ENCODE peak calls at places on chromosomes 7 and 10, in seven cellular contexts. One of them, this sample, is unnamed.
A peak's percentile ranks its signal among the peaks of the same experiment; 100 is the strongest.

GRCh38 chr7:159195926-159196325 is 51.3 kb upstream of the VIPR2 start:
- DNase-seq in activated CD4-positive, CD25-positive, alpha-beta regulatory T cell: no peak
- DNase-seq in AG09319: no peak
- DNase-seq in activated CD4-positive, alpha-beta T cell treated with anti-CD3 and anti-CD28 coated beads, Interleukin-2, amount 10 ng/mL, durations not matched to agents 24 days and 14 days: peak; percentile 76
- DNase-seq in T-cell: no peak
- DNase-seq in fibroblast of mammary gland: no peak
- DNase-seq in stomach: no peak
- DNase-seq in this sample: no peak

GRCh38 chr10:131242007-131242406 is 69.5 kb downstream of the TCERG1L start:
- DNase-seq in activated CD4-positive, alpha-beta T cell treated with anti-CD3 and anti-CD28 coated beads, Interleukin-2, amount 10 ng/mL, durations not matched to agents 24 days and 14 days: peak; percentile 60
- DNase-seq in activated CD4-positive, CD25-positive, alpha-beta regulatory T cell: no peak
- DNase-seq in stomach: peak; percentile 36
- DNase-seq in AG09319: no peak
- DNase-seq in T-cell: no peak
- DNase-seq in fibroblast of mammary gland: no peak
- DNase-seq in this sample: no peak

GRCh38 chr10:131226831-131227740 is 84.4 kb downstream of the TCERG1L start:
- DNase-seq in AG09319: no peak
- DNase-seq in T-cell: no peak
- DNase-seq in fibroblast of mammary gland: no peak
- DNase-seq in activated CD4-positive, alpha-beta T cell treated with anti-CD3 and anti-CD28 coated beads, Interleukin-2, amount 10 ng/mL, durations not matched to agents 24 days and 14 days: no peak
- DNase-seq in activated CD4-positive, CD25-positive, alpha-beta regulatory T cell: no peak
- DNase-seq in stomach: no peak
- DNase-seq in this sample: no peak

GRCh38 chr10:6399241-6399701 is 180.8 kb downstream of the PRKCQ start:
- DNase-seq in T-cell: no peak
- DNase-seq in stomach: no peak
- DNase-seq in AG09319: no peak
- DNase-seq in activated CD4-positive, alpha-beta T cell treated with anti-CD3 and anti-CD28 coated beads, Interleukin-2, amount 10 ng/mL, durations not matched to agents 24 days and 14 days: no peak
- DNase-seq in activated CD4-positive, CD25-positive, alpha-beta regulatory T cell: no peak
- DNase-seq in fibroblast of mammary gland: no peak
- DNase-seq in this sample: peak; percentile 57

GRCh38 chr10:49409755-49410154 is 13.9 kb upstream of the DRGX start:
- DNase-seq in activated CD4-positive, CD25-positive, alpha-beta regulatory T cell: no peak
- DNase-seq in fibroblast of mammary gland: no peak
- DNase-seq in activated CD4-positive, alpha-beta T cell treated with anti-CD3 and anti-CD28 coated beads, Interleukin-2, amount 10 ng/mL, durations not matched to agents 24 days and 14 days: no peak
- DNase-seq in AG09319: no peak
- DNase-seq in stomach: no peak
- DNase-seq in T-cell: no peak
- DNase-seq in this sample: no peak

GRCh38 chr7:40815512-40815911 is 680.7 kb downstream of the SUGCT start:
- DNase-seq in activated CD4-positive, CD25-positive, alpha-beta regulatory T cell: no peak
- DNase-seq in fibroblast of mammary gland: peak; percentile 91
- DNase-seq in T-cell: no peak
- DNase-seq in stomach: no peak
- DNase-seq in AG09319: peak; percentile 77
- DNase-seq in activated CD4-positive, alpha-beta T cell treated with anti-CD3 and anti-CD28 coated beads, Interleukin-2, amount 10 ng/mL, durations not matched to agents 24 days and 14 days: no peak
- DNase-seq in this sample: peak; percentile 82

GRCh38 chr10:116828121-116828520 is 21.2 kb upstream of the ENO4 start:
- DNase-seq in fibroblast of mammary gland: no peak
- DNase-seq in AG09319: no peak
- DNase-seq in activated CD4-positive, alpha-beta T cell treated with anti-CD3 and anti-CD28 coated beads, Interleukin-2, amount 10 ng/mL, durations not matched to agents 24 days and 14 days: no peak
- DNase-seq in stomach: no peak
- DNase-seq in activated CD4-positive, CD25-positive, alpha-beta regulatory T cell: no peak
- DNase-seq in T-cell: no peak
- DNase-seq in this sample: no peak

GRCh38 chr7:131090188-131090587 is 237.5 kb upstream of the MKLN1 start:
- DNase-seq in AG09319: no peak
- DNase-seq in activated CD4-positive, alpha-beta T cell treated with anti-CD3 and anti-CD28 coated beads, Interleukin-2, amount 10 ng/mL, durations not matched to agents 24 days and 14 days: no peak
- DNase-seq in fibroblast of mammary gland: no peak
- DNase-seq in activated CD4-positive, CD25-positive, alpha-beta regulatory T cell: no peak
- DNase-seq in T-cell: no peak
- DNase-seq in stomach: no peak
- DNase-seq in this sample: no peak

GRCh38 chr7:78134256-78134655 is 335.7 kb downstream of the PHTF2 start:
- DNase-seq in activated CD4-positive, CD25-positive, alpha-beta regulatory T cell: no peak
- DNase-seq in AG09319: peak; percentile 48
- DNase-seq in fibroblast of mammary gland: peak; percentile 86
- DNase-seq in stomach: no peak
- DNase-seq in activated CD4-positive, alpha-beta T cell treated with anti-CD3 and anti-CD28 coated beads, Interleukin-2, amount 10 ng/mL, durations not matched to agents 24 days and 14 days: no peak
- DNase-seq in T-cell: no peak
- DNase-seq in this sample: peak; percentile 76

GRCh38 chr10:3648179-3648975 is 136.6 kb downstream of the KLF6 start:
- DNase-seq in stomach: no peak
- DNase-seq in AG09319: no peak
- DNase-seq in fibroblast of mammary gland: no peak
- DNase-seq in T-cell: no peak
- DNase-seq in activated CD4-positive, CD25-positive, alpha-beta regulatory T cell: no peak
- DNase-seq in activated CD4-positive, alpha-beta T cell treated with anti-CD3 and anti-CD28 coated beads, Interleukin-2, amount 10 ng/mL, durations not matched to agents 24 days and 14 days: no peak
- DNase-seq in this sample: no peak

GRCh38 chr10:36739884-36740445 is 385.4 kb upstream of the ANKRD30A start:
- DNase-seq in activated CD4-positive, alpha-beta T cell treated with anti-CD3 and anti-CD28 coated beads, Interleukin-2, amount 10 ng/mL, durations not matched to agents 24 days and 14 days: no peak
- DNase-seq in activated CD4-positive, CD25-positive, alpha-beta regulatory T cell: no peak
- DNase-seq in AG09319: no peak
- DNase-seq in fibroblast of mammary gland: peak; percentile 8
- DNase-seq in T-cell: no peak
- DNase-seq in stomach: no peak
- DNase-seq in this sample: no peak

GRCh38 chr7:70093496-70093895 is 495.2 kb downstream of the AUTS2 start:
- DNase-seq in stomach: no peak
- DNase-seq in fibroblast of mammary gland: peak; percentile 38
- DNase-seq in T-cell: no peak
- DNase-seq in activated CD4-positive, CD25-positive, alpha-beta regulatory T cell: no peak
- DNase-seq in activated CD4-positive, alpha-beta T cell treated with anti-CD3 and anti-CD28 coated beads, Interleukin-2, amount 10 ng/mL, durations not matched to agents 24 days and 14 days: peak; percentile 26
- DNase-seq in AG09319: no peak
- DNase-seq in this sample: peak; percentile 76

GRCh38 chr10:27072436-27073114 is 27.7 kb downstream of the ANKRD26 start:
- DNase-seq in activated CD4-positive, CD25-positive, alpha-beta regulatory T cell: no peak
- DNase-seq in fibroblast of mammary gland: peak; percentile 4
- DNase-seq in AG09319: no peak
- DNase-seq in stomach: no peak
- DNase-seq in T-cell: no peak
- DNase-seq in activated CD4-positive, alpha-beta T cell treated with anti-CD3 and anti-CD28 coated beads, Interleukin-2, amount 10 ng/mL, durations not matched to agents 24 days and 14 days: no peak
- DNase-seq in this sample: no peak

GRCh38 chr7:151591866-151592265 is 72.2 kb upstream of the RHEB start:
- DNase-seq in AG09319: no peak
- DNase-seq in activated CD4-positive, alpha-beta T cell treated with anti-CD3 and anti-CD28 coated beads, Interleukin-2, amount 10 ng/mL, durations not matched to agents 24 days and 14 days: no peak
- DNase-seq in T-cell: no peak
- DNase-seq in stomach: no peak
- DNase-seq in fibroblast of mammary gland: no peak
- DNase-seq in activated CD4-positive, CD25-positive, alpha-beta regulatory T cell: no peak
- DNase-seq in this sample: no peak

GRCh38 chr10:58892039-58892665 is 284.3 kb upstream of the PHYHIPL start:
- DNase-seq in activated CD4-positive, CD25-positive, alpha-beta regulatory T cell: no peak
- DNase-seq in fibroblast of mammary gland: no peak
- DNase-seq in activated CD4-positive, alpha-beta T cell treated with anti-CD3 and anti-CD28 coated beads, Interleukin-2, amount 10 ng/mL, durations not matched to agents 24 days and 14 days: no peak
- DNase-seq in stomach: no peak
- DNase-seq in T-cell: no peak
- DNase-seq in AG09319: no peak
- DNase-seq in this sample: peak; percentile 44

GRCh38 chr7:47819054-47819920 is 129.0 kb downstream of the PKD1L1 start:
- DNase-seq in activated CD4-positive, CD25-positive, alpha-beta regulatory T cell: no peak
- DNase-seq in AG09319: peak; percentile 59
- DNase-seq in fibroblast of mammary gland: peak; percentile 80
- DNase-seq in T-cell: no peak
- DNase-seq in activated CD4-positive, alpha-beta T cell treated with anti-CD3 and anti-CD28 coated beads, Interleukin-2, amount 10 ng/mL, durations not matched to agents 24 days and 14 days: peak; percentile 84
- DNase-seq in stomach: peak; percentile 72
- DNase-seq in this sample: peak; percentile 62

GRCh38 chr10:119379466-119380071 is 162.9 kb downstream of the RGS10 start:
- DNase-seq in AG09319: no peak
- DNase-seq in fibroblast of mammary gland: no peak
- DNase-seq in T-cell: no peak
- DNase-seq in stomach: no peak
- DNase-seq in activated CD4-positive, alpha-beta T cell treated with anti-CD3 and anti-CD28 coated beads, Interleukin-2, amount 10 ng/mL, durations not matched to agents 24 days and 14 days: no peak
- DNase-seq in activated CD4-positive, CD25-positive, alpha-beta regulatory T cell: no peak
- DNase-seq in this sample: no peak

GRCh38 chr7:96118449-96119001 is 203.4 kb downstream of the SLC25A13 start:
- DNase-seq in T-cell: no peak
- DNase-seq in stomach: no peak
- DNase-seq in fibroblast of mammary gland: no peak
- DNase-seq in AG09319: no peak
- DNase-seq in activated CD4-positive, alpha-beta T cell treated with anti-CD3 and anti-CD28 coated beads, Interleukin-2, amount 10 ng/mL, durations not matched to agents 24 days and 14 days: peak; percentile 40
- DNase-seq in activated CD4-positive, CD25-positive, alpha-beta regulatory T cell: no peak
- DNase-seq in this sample: peak; percentile 30